ENCODE peak calls at places on chromosomes 4 and X, in four cellular contexts. S, C, T and I are unnamed samples.

GRCh38 chr4:146900295-146900694 is 45.4 kb downstream of the TTC29 start:
- DNase-seq in S (no peak), C (no peak), T (no peak), I (no peak)

GRCh38 chrX:107894038-107894437 is 68.4 kb downstream of the MID2 start:
- DNase-seq in S (peak), C (peak), T (peak), I (peak)

GRCh38 chrX:139965421-139965820 is at the start of gene CXorf66:
- DNase-seq in S (no peak), C (no peak), T (no peak), I (no peak)

GRCh38 chr4:77734928-77735327 is 84.2 kb downstream of the CNOT6L start:
- DNase-seq in S (peak), C (peak), T (peak), I (no peak)

GRCh38 chrX:123310112-123310511 is 126.0 kb downstream of the GRIA3 start:
- DNase-seq in S (no peak), C (no peak), T (no peak), I (no peak)

GRCh38 chrX:135112096-135112729 is 8.1 kb downstream of the ETDB start:
- DNase-seq in S (peak), C (peak), T (no peak), I (peak)

GRCh38 chr4:113141901-113142346 is 92.5 kb downstream of the ANK2 start:
- DNase-seq in S (no peak), C (peak), T (no peak), I (no peak)

GRCh38 chr4:17961249-17961648 is 60.3 kb downstream of the LCORL start:
- DNase-seq in S (no peak), C (no peak), T (no peak), I (no peak)

GRCh38 chrX:13376857-13377441 is 57.1 kb upstream of the ATXN3L start:
- DNase-seq in S (no peak), C (peak), T (no peak), I (no peak)

GRCh38 chrX:97057349-97057909 is 173.7 kb downstream of the RPA4 start:
- DNase-seq in S (no peak), C (no peak), T (no peak), I (peak)

GRCh38 chr4:120694973-120695372 is 227.6 kb downstream of the PRDM5 start:
- DNase-seq in S (no peak), C (peak), T (no peak), I (peak)

GRCh38 chr4:5374577-5374976 is 323.3 kb downstream of the STK32B start:
- DNase-seq in S (no peak), C (peak), T (no peak), I (no peak)

GRCh38 chr4:5372198-5372597 is 320.9 kb downstream of the STK32B start:
- DNase-seq in S (no peak), C (no peak), T (no peak), I (no peak)

GRCh38 chr4:5373327-5373726 is 322.0 kb downstream of the STK32B start:
- DNase-seq in S (no peak), C (no peak), T (no peak), I (no peak)

GRCh38 chr4:5376015-5376414 is 324.7 kb downstream of the STK32B start:
- DNase-seq in S (no peak), C (no peak), T (no peak), I (no peak)

DNA sequence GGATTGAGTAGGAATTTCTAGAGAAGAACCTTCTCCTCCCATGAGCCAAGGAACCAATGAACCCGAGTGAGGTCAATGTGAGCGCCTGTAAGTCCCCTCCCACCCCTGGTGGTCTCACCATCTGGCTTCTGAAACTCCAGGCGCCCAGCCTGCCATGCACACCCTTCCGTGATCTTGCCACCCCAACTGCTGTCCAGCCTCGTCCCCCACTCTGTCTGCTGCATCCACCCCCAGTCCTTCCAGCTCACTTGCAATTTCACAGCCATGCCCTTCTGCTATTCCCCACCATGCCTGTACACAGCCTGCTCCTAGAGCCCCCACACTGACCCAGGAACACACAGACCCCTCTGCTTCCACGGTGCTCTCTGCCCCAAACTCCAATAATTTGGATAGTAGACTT is 323.7 kb downstream of the STK32B start:
- DNase-seq in S (no peak), C (no peak), T (no peak), I (no peak)
- H3K4me3 ChIP-seq in S (no peak), C (no peak), T (no peak), I (no peak)

DNA sequence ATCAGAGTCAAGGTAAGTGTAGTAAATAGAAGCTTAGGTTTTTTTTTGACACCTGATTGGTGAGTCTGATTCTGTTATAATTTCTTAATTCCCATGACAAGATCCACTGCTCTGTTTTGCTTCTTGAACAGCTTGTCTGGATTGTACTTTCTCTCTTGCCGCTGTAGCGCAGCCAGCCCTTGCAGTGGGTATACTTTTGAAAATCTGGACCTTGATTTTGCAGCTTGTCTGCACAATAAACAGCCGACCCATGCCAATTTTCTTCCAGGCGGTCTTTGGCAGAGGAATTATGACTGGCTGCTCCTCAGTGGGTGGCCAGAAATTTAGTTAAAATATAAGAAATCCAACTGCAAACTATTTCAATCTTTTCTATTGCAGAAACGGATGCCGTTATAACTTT is 31.8 kb upstream of the PTTG2 start:
- DNase-seq in S (no peak), C (no peak), T (no peak), I (no peak)
- TF ChIP-seq FOS in S (no peak), C (no peak), T (no peak), I (no peak)

GRCh38 chr4:6908397-6909112 is 1.1 kb upstream of the TBC1D14 start:
- DNase-seq in S (peak), C (peak), T (no peak), I (peak)
- H3K4me3 ChIP-seq in S (peak), C (peak), T (peak), I (peak)

DNA sequence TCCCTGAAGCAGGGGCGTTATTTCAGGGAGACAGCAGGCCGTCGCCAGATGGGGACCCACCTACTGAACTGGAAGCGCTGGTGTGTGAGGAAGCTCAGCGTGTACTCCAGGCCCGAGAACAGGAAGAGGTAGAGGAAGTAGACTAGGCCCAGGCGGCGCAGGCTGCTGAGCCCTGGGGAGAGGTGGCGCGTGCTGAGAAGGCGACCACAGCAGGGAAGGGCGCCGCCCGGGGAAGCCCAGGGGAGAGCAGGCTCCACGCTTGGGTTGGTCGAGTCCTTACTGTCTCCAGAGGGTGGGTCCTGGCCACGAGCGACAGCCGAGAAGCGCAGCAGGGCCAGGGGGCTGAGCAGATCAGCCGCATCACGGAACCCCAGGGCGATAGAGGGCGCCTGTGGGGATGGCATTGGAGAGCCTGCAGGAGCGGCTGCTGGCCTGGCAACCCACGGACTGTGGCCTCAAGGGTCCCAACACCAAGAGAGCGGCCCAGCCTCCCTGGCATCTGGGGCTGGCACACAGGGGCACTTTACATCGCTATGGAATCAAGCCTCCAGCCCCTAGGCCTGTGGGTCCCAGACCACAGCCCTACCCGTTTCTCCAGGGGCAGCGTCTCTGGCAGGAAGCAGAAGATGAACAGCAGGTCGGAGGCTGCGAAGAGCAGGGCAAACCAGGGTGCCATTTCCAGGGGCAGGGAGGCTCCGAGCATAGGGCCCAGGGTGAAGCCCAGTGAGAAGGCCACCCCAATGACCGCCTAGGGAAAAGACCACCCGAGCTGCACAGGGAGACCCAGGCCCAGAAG is 31.2 kb downstream of the NOP14 start:
- DNase-seq in S (no peak), C (no peak), T (peak), I (peak)
- TF ChIP-seq FOS in S (no peak), C (no peak), T (no peak), I (no peak)

DNA sequence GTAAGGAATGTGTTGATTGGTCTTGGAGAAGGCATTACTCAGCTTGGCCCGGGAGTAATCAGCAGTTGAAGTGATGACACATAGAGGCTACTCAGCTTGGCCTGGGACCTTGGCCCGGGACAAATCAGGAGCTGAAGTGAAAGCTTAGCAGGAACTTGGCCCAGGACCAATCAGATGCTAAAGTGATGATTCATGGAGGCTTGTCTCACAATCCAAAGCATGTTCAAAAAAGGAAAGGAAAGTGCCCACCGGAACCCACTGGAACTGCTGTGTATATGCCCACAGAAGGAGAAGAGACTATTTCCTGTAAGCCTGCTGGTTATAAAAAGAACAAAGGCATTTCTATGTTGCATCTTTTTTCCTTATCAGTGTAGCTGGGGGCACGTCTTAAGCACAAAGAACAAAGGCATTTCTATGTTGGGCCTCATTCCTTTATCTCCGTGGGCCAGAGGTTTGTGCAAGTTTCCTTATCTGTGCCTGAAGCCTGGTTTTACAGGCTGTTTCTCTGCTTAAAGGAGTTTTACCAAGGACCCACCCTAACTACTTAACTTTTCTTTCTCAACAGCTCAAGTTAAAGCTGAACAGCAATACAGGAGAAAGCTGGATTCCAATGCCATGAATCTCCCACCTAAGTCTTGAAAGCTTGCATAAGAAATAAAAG is 1176.7 kb downstream of the NLGN4X start:
- DNase-seq in S (no peak), C (no peak), T (no peak), I (no peak)
- H3K4me3 ChIP-seq in S (no peak), C (no peak), T (no peak), I (no peak)

GRCh38 chr4:4456816-4457578 is 70.1 kb downstream of the NSG1 start:
- DNase-seq in S (no peak), C (no peak), T (no peak), I (no peak)

GRCh38 chr4:4457803-4458550 is 71.1 kb downstream of the NSG1 start:
- DNase-seq in S (no peak), C (peak), T (no peak), I (peak)

GRCh38 chr4:4460759-4461158 is 73.9 kb downstream of the NSG1 start:
- DNase-seq in S (no peak), C (no peak), T (no peak), I (no peak)

GRCh38 chr4:4455199-4455865 is 68.4 kb downstream of the NSG1 start:
- DNase-seq in S (no peak), C (no peak), T (peak), I (no peak)

GRCh38 chr4:4456351-4456750 is 69.4 kb downstream of the NSG1 start:
- DNase-seq in S (no peak), C (no peak), T (no peak), I (peak)
- TF ChIP-seq FOS in S (no peak), C (no peak), T (no peak), I (no peak)